ENCODE peak calls at places on chromosomes 12 and 14, in four cellular contexts. J is K562, Y is A549, K is HepG2. A is an unnamed sample.
A peak's percentile ranks its signal among the peaks of the same experiment; 100 is the strongest.

GRCh38 chr14:73553845-73554244 is 4.9 kb downstream of the HEATR4 start:
- DNase-seq in Y (no peak), J (no peak), K (no peak), A (no peak)

GRCh38 chr14:36020120-36021029 is 156.1 kb downstream of the PTCSC3 start:
- DNase-seq in K (no peak), Y (no peak), J (no peak), A (no peak)

GRCh38 chr12:85765443-85765842 is 70.8 kb downstream of the RASSF9 start:
- DNase-seq in Y (peak; percentile 3), K (peak; percentile 7), J (no peak), A (no peak)

GRCh38 chr14:69685716-69686115 is 74.3 kb downstream of the SUSD6 start:
- DNase-seq in Y (no peak), J (no peak), K (peak; percentile 62), A (no peak)

GRCh38 chr12:6229823-6230222 is 29.6 kb downstream of the CD9 start:
- DNase-seq in Y (no peak), J (no peak), K (peak; percentile 32), A (no peak)

GRCh38 chr14:88005050-88005481 is at the start of gene GPR65:
- DNase-seq in Y (no peak), J (no peak), K (no peak), A (no peak)

GRCh38 chr12:72264548-72265175 is 7.5 kb upstream of the TRHDE start:
- DNase-seq in J (no peak), Y (no peak), K (peak; percentile 19), A (no peak)

GRCh38 chr12:130831876-130832405 is 7.1 kb downstream of the STX2 start:
- DNase-seq in K (no peak), J (no peak), Y (no peak), A (no peak)

GRCh38 chr12:40271981-40272664 is 47.3 kb downstream of the LRRK2 start:
- DNase-seq in Y (no peak), J (no peak), K (no peak), A (no peak)

GRCh38 chr14:98647754-98648153 is 624.2 kb downstream of the BCL11B start:
- DNase-seq in Y (no peak), J (no peak), K (no peak), A (no peak)

GRCh38 chr14:97219356-97220017 is 422.3 kb downstream of the VRK1 start:
- DNase-seq in Y (no peak), K (no peak), J (no peak), A (peak; percentile 22)

GRCh38 chr14:32525591-32525990 is 196.5 kb downstream of the AKAP6 start:
- DNase-seq in Y (no peak), K (no peak), J (no peak), A (no peak)

GRCh38 chr14:57692671-57693070 is 173.2 kb downstream of the SLC35F4 start:
- DNase-seq in K (peak; percentile 39), J (peak; percentile 8), Y (peak; percentile 26), A (no peak)

GRCh38 chr14:77498984-77499527 is 440 bp upstream of the ISM2 start:
- DNase-seq in Y (no peak), J (no peak), K (peak; percentile 35), A (peak; percentile 54)

GRCh38 chr12:23083267-23083666 is 458.3 kb downstream of the ETNK1 start:
- DNase-seq in Y (no peak), J (no peak), K (no peak), A (no peak)

GRCh38 chr14:105203057-105203494 is 22.0 kb upstream of the NUDT14 start:
- DNase-seq in J (peak; percentile 71), Y (peak; percentile 81), K (no peak), A (peak; percentile 86)

GRCh38 chr14:98984719-98985041 is 287.3 kb downstream of the BCL11B start:
- DNase-seq in Y (no peak), K (no peak), J (peak; percentile 35), A (no peak)

GRCh38 chr14:59510957-59511356 is 26.6 kb downstream of the JKAMP start:
- DNase-seq in K (no peak), Y (no peak), J (no peak), A (no peak)

GRCh38 chr12:48936379-48936979 is 11.2 kb upstream of the FKBP11 start:
- DNase-seq in K (peak; percentile 43), J (peak; percentile 84), Y (peak; percentile 95), A (peak; percentile 89)

GRCh38 chr14:98345186-98345585 is 926.8 kb downstream of the BCL11B start:
- DNase-seq in J (no peak), K (no peak), Y (no peak), A (no peak)

GRCh38 chr12:123363385-123363742 is 1.3 kb downstream of the SBNO1 start:
- DNase-seq in J (no peak), Y (peak; percentile 23), K (no peak), A (no peak)

GRCh38 chr12:43117226-43117930 is 434.6 kb downstream of the ADAMTS20 start:
- DNase-seq in K (no peak), J (no peak), Y (no peak), A (no peak)

GRCh38 chr12:118409834-118410233 is 33.5 kb downstream of the SUDS3 start:
- DNase-seq in J (peak; percentile 66), K (no peak), Y (no peak), A (no peak)

GRCh38 chr14:92794547-92794941 is 439 bp downstream of the GOLGA5 start:
- DNase-seq in Y (no peak), K (no peak), J (peak; percentile 12), A (peak; percentile 12)

GRCh38 chr12:132602578-132603239 is 7.7 kb downstream of the LRCOL1 start:
- DNase-seq in K (no peak), J (no peak), Y (no peak), A (no peak)

GRCh38 chr12:73158341-73158740 is 886.2 kb downstream of the TRHDE start:
- DNase-seq in Y (no peak), J (no peak), K (no peak), A (no peak)

GRCh38 chr12:47779301-47779942 is 6.4 kb downstream of the SLC48A1 start:
- DNase-seq in K (peak; percentile 69), J (peak; percentile 71), Y (peak; percentile 90), A (peak; percentile 97)

DNA sequence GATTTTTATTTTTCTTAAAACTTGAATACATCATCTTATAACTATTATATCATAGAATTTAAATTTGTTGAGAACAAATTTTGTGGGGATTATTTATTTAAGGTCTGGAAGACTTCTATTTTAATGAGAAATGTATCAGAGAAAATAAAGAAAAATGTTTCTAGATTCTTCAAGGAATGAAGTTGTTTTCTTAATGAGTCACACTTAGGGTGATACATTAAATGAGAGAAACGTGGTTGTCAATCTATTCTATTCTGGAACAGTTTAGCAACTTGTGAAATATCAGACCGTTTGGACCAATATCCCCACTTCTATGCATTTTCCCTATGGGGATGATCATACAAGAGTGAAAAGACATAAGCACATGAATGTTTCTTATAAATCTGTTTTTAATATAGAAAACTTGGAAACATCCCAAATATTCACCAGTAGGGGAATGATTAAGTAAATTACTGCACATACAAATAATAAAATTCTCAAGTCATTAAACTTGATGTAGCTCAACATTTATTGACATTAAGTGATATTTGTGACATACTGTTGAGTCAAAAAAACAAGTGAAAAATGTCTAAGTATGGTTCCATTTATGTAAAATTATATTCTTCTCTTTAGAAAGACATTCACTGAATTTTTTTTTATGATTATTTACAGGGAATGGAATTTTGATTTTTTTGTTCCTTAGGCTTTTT is 88.4 kb downstream of the E2F7 start:
- DNase-seq in Y (no peak), J (no peak), K (no peak), A (no peak)
- TF ChIP-seq HMGXB4 in Y (no peak), J (no peak), K (no peak), A (no peak)

GRCh38 chr12:17456486-17456885 is 633.5 kb downstream of the RERGL start:
- DNase-seq in Y (no peak), K (no peak), J (no peak), A (no peak)
- TF ChIP-seq HMGXB4 in Y (no peak), K (no peak), J (no peak), A (no peak)

DNA sequence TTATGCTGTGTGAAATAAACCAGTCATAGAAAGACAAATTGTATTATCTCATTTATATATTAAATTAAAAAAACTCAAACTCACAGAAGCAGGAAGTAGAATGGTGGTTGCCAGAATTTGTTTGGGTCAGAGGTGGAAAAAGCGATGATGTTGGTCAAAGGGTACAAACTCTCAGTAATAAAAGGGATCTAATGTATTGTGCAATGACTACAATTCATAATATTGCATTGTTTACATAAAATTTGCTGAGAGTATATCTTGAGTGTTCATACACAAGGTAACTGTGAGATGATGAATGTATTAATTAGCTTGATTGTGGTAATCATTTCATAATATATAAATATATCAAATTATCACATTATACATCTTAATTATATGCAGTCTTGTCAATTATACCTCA is 56.7 kb downstream of the FOXG1 start:
- DNase-seq in J (no peak), K (no peak), Y (no peak), A (no peak)
- TF ChIP-seq HMGXB4 in J (no peak), K (no peak), Y (no peak), A (no peak)

GRCh38 chr12:93922583-93923006 is 225.8 kb upstream of the PLXNC1 start:
- DNase-seq in J (peak; percentile 33), Y (peak; percentile 21), K (no peak), A (no peak)

GRCh38 chr12:93915411-93915810 is 233.0 kb upstream of the PLXNC1 start:
- DNase-seq in K (no peak), J (no peak), Y (no peak), A (no peak)

GRCh38 chr12:93918900-93919299 is 229.5 kb upstream of the PLXNC1 start:
- DNase-seq in J (no peak), Y (no peak), K (no peak), A (no peak)

GRCh38 chr12:93921511-93921910 is 226.9 kb upstream of the PLXNC1 start:
- DNase-seq in Y (no peak), K (no peak), J (no peak), A (no peak)

DNA sequence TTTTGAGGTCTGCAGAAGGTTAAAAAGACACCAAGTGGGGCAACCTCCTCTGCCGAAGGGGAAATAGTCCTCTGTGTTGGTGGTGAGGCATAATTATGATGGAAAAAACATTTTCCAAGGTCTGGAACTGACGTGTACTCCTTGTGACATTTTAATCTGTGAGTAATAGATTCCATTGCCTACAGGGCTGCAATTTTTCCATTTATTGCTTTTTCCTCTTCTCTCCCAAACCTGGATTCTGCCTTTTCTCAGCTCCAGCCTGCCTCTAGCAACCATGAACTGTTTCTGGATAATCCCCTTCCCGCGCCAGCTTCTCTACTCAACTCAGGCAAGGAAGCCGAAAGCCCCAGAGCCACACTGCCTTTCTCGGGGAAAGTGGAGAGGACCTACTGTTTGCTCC is 230.1 kb upstream of the PLXNC1 start:
- DNase-seq in K (no peak), J (no peak), Y (no peak), A (no peak)
- TF ChIP-seq HMGXB4 in K (no peak), J (no peak), Y (no peak), A (no peak)

DNA sequence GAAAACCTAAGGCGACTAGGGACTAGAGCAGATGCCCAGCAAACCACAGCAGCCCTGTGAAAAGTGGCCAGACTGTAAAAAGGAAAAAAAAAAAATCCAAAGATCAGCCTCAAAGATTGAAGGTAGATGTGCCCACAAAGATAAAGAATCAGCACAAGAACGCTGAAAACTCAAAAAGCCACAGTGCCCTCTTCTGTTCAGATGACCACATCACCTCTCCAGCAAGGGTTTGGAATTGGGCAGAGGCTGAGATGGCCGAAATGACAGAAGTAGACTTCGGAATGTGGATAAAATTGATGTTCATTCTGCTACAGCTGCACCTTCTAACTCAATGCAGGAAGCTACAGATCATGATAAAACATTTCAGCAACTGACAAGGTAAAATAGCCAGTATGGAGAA is 154.4 kb downstream of the GPHN start:
- DNase-seq in K (peak; percentile 10), Y (no peak), J (no peak), A (peak; percentile 21)
- TF ChIP-seq HMGXB4 in K (no peak), Y (no peak), J (no peak), A (no peak)

GRCh38 chr12:82082476-82082875 is 275.7 kb downstream of the CCDC59 start:
- DNase-seq in Y (no peak), K (no peak), J (no peak), A (no peak)
- TF ChIP-seq HMGXB4 in Y (no peak), K (no peak), J (no peak), A (no peak)

A was measured in WTC11.